ENCODE peak calls at places on chromosomes 13 and 19, in nine cellular contexts. O is SK-N-SH; I is breast epithelium; K is heart left ventricle; Q is IMR-90; C is thyroid gland; P is fibroblast of pulmonary artery; U is CD8-positive, alpha-beta T cell; T is AG10803. L is an unnamed sample.

GRCh38 chr19:19137556-19138109 is 645 bp downstream of the TMEM161A start:
- DNase-seq in O (peak), C (peak), T (peak), K (no peak), P (peak), Q (no peak), I (no peak), U (no peak), L (no peak)

GRCh38 chr13:114167445-114167844 is 11.6 kb upstream of the CFAP97D2 start:
- DNase-seq in I (no peak), P (no peak), Q (peak), T (peak), O (no peak), K (no peak), U (no peak), C (no peak), L (no peak)

GRCh38 chr13:97256343-97256783 is 34.2 kb downstream of the MBNL2 start:
- DNase-seq in U (no peak), K (no peak), Q (peak), P (peak), T (peak), O (no peak), I (no peak), C (no peak), L (no peak)

GRCh38 chr13:65555973-65556372 is 1674.2 kb downstream of the PCDH9 start:
- DNase-seq in O (peak), K (no peak), U (no peak), I (no peak), T (no peak), P (no peak), C (no peak), Q (no peak), L (no peak)

GRCh38 chr13:24215732-24216131 is 55.2 kb downstream of the SPATA13 start:
- DNase-seq in Q (peak), K (peak), T (peak), I (peak), O (no peak), P (peak), C (peak), U (no peak), L (peak)

GRCh38 chr13:45422731-45423130 is 4.6 kb upstream of the SLC25A30 start:
- DNase-seq in Q (no peak), P (no peak), I (no peak), T (no peak), O (no peak), U (no peak), C (no peak), K (no peak), L (no peak)

GRCh38 chr13:109165417-109165904 is 536.0 kb downstream of the MYO16 start:
- DNase-seq in C (no peak), P (no peak), T (no peak), O (no peak), Q (no peak), I (no peak), U (no peak), K (no peak), L (no peak)

GRCh38 chr19:40686882-40687524 is 3.4 kb downstream of the NUMBL start:
- DNase-seq in I (no peak), T (no peak), U (no peak), Q (no peak), O (no peak), K (no peak), P (no peak), C (no peak), L (no peak)

GRCh38 chr13:99470027-99470426 is 31.2 kb upstream of the TM9SF2 start:
- DNase-seq in C (no peak), T (no peak), U (no peak), Q (no peak), I (no peak), K (no peak), P (no peak), O (no peak), L (no peak)

GRCh38 chr19:54172764-54173699 is at the start of gene TMC4:
- DNase-seq in U (no peak), O (no peak), I (no peak), P (no peak), Q (no peak), K (peak), T (peak), C (peak), L (peak)

GRCh38 chr13:45989607-45990006 is 62.9 kb downstream of the ZC3H13 start:
- DNase-seq in I (no peak), P (peak), Q (peak), O (no peak), K (no peak), U (no peak), C (no peak), T (peak), L (no peak)

GRCh38 chr13:65834897-65835296 is 1395.2 kb downstream of the PCDH9 start:
- DNase-seq in I (no peak), O (no peak), U (no peak), K (no peak), Q (peak), T (no peak), C (no peak), P (no peak), L (no peak)

GRCh38 chr19:28917661-28918060 is 295.3 kb downstream of the UQCRFS1 start:
- DNase-seq in P (no peak), U (no peak), C (no peak), I (no peak), T (no peak), Q (no peak), K (no peak), O (no peak), L (no peak)

GRCh38 chr13:21668665-21669599 is 1.9 kb upstream of the FGF9 start:
- DNase-seq in K (peak), Q (peak), C (peak), P (peak), I (no peak), U (peak), O (peak), T (peak), L (no peak)

GRCh38 chr19:45922281-45922680 is 7.7 kb upstream of the NANOS2 start:
- DNase-seq in U (no peak), I (no peak), C (no peak), T (no peak), K (no peak), Q (no peak), P (peak), O (no peak), L (no peak)

GRCh38 chr19:4534836-4535658 is at the start of gene PLIN5:
- DNase-seq in I (peak), C (peak), U (peak), T (no peak), K (peak), O (peak), P (peak), Q (peak), L (no peak)
- TF ChIP-seq CTCF in I (no peak), C (no peak), U (no peak), T (no peak), K (no peak), O (peak), P (no peak), Q (no peak), L (no peak)

DNA sequence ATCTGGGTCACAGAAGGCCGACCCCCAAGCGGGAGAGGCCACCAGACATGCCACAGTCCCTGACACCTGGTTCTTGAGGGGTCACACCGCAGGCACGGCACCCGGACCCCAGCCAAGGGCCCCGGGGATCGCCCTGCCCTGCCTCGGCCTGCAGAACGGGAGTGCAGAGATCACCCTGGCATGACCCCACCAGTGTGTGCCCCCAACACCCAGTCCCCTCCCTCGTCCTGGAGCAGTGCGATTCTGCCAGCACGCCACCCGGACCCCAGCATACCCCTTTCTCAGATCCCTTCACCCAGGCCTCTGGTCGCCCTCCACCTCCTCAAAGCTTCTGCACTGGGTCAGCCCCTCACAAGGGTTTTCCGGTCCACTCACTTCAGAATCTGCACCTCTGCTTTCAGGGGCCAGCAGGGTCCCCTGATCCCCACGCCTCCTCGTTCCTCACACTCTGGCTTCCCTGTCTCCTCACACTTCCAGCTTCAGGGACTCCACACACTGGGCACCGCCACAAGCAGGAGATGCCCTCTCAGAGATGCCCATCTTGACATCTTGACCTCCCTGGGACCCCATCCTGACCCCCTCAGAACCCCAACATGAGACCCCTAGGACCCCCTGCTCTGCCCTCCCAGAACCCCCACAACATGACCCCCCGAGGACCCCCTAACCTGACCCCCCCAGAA is 2.8 kb downstream of the MAP2K2 start:
- DNase-seq in K (no peak), Q (no peak), T (no peak), P (no peak), I (no peak), C (no peak), O (peak), U (no peak), L (no peak)
- H3K4me3 ChIP-seq in K (no peak), Q (no peak), T (no peak), P (no peak), I (no peak), C (no peak), O (no peak), U (no peak), L (no peak)

DNA sequence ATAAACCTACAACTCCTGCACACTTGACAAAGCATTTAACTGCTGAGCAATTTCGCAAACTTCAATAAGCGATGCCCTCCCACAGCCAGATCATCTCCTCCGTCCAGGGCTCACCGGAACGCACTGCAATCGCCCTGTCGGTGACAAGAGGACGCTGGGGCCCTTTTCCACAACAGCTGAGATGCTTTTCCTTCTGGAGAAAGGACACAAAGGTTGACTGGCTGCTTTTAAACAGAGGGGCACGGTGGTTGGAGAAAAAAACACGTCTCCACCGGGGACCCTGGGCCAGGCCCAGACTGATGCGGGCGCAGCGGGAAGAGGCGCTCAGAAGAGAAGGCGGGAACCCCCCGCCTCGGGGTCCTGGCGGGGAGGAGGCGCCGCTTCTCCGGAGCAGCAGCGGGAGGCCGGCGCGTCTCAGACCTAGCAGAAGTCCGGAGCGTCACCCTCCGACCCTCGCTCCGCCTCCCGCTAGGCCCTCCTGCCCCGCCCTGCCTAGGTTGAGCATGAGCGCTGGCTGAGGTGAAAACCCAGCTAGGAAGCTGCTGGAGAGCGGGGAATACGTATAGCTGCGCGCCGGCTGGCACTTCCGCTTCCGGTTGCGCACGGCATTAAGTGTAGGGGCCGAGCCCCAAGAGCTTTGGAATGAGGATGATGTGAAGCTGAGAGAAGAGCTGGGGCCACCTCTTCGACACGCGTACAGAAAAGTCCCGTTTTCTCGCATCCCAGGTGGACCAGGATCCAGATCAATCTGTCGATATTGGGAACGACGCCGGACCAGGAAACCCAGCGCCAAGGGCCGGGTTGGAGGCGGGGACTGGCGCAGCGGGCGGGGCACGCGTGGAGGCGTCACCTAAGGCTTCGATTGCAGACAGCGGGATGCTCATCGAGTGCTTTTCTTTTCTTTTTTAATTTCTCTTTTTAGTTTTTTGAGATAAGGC is at the start of gene ZNF846:
- DNase-seq in U (peak), I (peak), O (peak), C (peak), P (peak), T (peak), K (peak), Q (peak), L (peak)
- TF ChIP-seq CTCF in U (no peak), I (no peak), O (no peak), C (no peak), P (no peak), T (no peak), K (no peak), Q (no peak), L (peak)

GRCh38 chr19:2084993-2085720 is 11.0 kb downstream of the MOB3A start:
- DNase-seq in K (peak), I (no peak), C (peak), U (peak), O (peak), P (peak), T (peak), Q (no peak), L (no peak)

GRCh38 chr19:2089727-2090053 is 6.4 kb downstream of the MOB3A start:
- DNase-seq in O (no peak), I (no peak), K (no peak), C (no peak), Q (no peak), P (no peak), T (no peak), U (no peak), L (no peak)

GRCh38 chr19:2089001-2089711 is 7.0 kb downstream of the MOB3A start:
- DNase-seq in K (no peak), C (no peak), Q (peak), U (no peak), I (no peak), O (peak), T (peak), P (peak), L (no peak)

GRCh38 chr19:2083174-2083854 is 12.8 kb downstream of the MOB3A start:
- DNase-seq in P (no peak), U (peak), T (no peak), C (no peak), O (peak), K (no peak), Q (no peak), I (no peak), L (no peak)

DNA sequence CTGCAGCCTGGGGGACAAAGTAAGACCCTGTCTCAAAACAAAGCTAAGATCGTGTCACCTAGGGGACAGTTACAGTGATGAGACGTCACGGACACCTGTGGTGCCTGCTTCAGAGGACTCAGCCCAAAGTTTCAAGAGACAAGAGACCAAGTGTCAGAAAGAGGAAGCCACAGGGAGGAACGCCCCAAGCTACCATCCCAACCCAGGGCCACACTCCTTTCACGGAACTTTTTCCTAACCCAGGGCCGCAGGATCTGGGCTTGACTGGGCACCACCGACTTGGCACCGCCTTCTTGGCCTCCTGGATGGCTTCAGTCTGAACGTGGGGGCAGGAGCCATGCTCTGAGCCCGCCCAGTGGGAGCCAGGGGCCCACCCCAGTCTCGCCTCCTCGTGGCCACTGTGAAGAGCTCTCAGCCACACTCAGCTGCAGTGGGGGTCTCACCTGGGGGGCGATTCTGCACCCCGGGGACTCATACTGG is 8.5 kb downstream of the MOB3A start:
- DNase-seq in O (peak), T (no peak), P (no peak), U (no peak), C (no peak), I (no peak), K (no peak), Q (no peak), L (no peak)
- H3K4me3 ChIP-seq in O (no peak), T (no peak), P (no peak), U (peak), C (no peak), I (no peak), K (no peak), Q (no peak), L (no peak)

GRCh38 chr13:57858376-57858775 is 226.8 kb downstream of the PCDH17 start:
- DNase-seq in Q (no peak), K (no peak), O (no peak), P (no peak), T (no peak), U (no peak), C (no peak), I (no peak), L (no peak)

GRCh38 chr13:57862879-57863278 is 231.3 kb downstream of the PCDH17 start:
- DNase-seq in K (no peak), P (no peak), U (no peak), Q (no peak), O (no peak), I (no peak), T (no peak), C (no peak), L (no peak)

DNA sequence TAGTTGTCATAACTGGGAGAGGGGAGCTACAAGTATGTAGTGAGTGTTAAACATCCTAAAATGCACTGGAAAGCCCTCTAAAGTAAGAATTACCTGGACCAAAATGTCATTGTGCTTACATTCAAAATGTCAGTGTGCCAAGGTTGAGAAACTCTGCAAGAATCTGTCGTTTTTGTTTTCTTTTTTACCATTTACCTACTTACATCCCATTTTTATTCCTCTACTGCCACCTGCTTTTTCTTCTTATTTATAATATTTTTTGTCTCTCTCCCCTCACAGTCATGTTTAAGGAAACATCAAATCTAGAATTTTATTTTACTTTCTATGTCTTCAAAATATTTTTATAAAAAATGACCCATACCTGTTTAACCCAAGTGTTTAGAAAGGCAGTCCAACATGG is 226.4 kb downstream of the PCDH17 start:
- DNase-seq in U (no peak), I (no peak), K (no peak), O (no peak), C (no peak), P (no peak), T (no peak), Q (no peak), L (no peak)
- TF ChIP-seq CTCF in U (no peak), I (no peak), K (peak), O (no peak), C (no peak), P (no peak), T (no peak), Q (no peak), L (no peak)

GRCh38 chr19:4600893-4601292 is 38.4 kb upstream of the TNFAIP8L1 start:
- DNase-seq in P (no peak), Q (no peak), K (no peak), I (no peak), T (no peak), O (no peak), C (no peak), U (no peak), L (no peak)

GRCh38 chr19:4600082-4600481 is 39.2 kb upstream of the TNFAIP8L1 start:
- DNase-seq in P (no peak), C (no peak), Q (no peak), I (no peak), U (no peak), K (no peak), T (no peak), O (no peak), L (no peak)

GRCh38 chr19:4597975-4598671 is 38.6 kb upstream of the SEMA6B start:
- DNase-seq in U (peak), P (no peak), Q (no peak), I (no peak), C (no peak), T (no peak), K (no peak), O (peak), L (no peak)

GRCh38 chr19:4597278-4597974 is 37.9 kb upstream of the SEMA6B start:
- DNase-seq in P (no peak), Q (no peak), C (no peak), T (no peak), K (no peak), O (no peak), I (no peak), U (no peak), L (no peak)

GRCh38 chr19:4598712-4599111 is 39.2 kb upstream of the SEMA6B start:
- DNase-seq in K (no peak), C (no peak), Q (no peak), P (no peak), O (no peak), U (no peak), T (no peak), I (no peak), L (no peak)
- H3K4me3 ChIP-seq in K (no peak), C (no peak), Q (no peak), P (no peak), O (no peak), U (no peak), T (no peak), I (no peak), L (no peak)

GRCh38 chr19:6481541-6482342 is at the start of gene DENND1C:
- DNase-seq in K (peak), C (no peak), U (peak), T (no peak), Q (no peak), I (no peak), O (peak), P (no peak), L (no peak)
- TF ChIP-seq CTCF in K (peak), C (peak), U (no peak), T (peak), Q (peak), I (no peak), O (peak), P (peak), L (peak)